ENCODE peak calls at places on chromosomes 12 and 14, in seven cellular contexts. V, W, R, I, G, H and T are unnamed samples.

GRCh38 chr12:8953773-8954402 is 4.4 kb upstream of the M6PR start:
- DNase-seq in G (no peak), V (no peak), H (no peak), R (no peak), W (no peak), I (no peak), T (no peak)

GRCh38 chr14:32028599-32028998 is 48.5 kb upstream of the ARHGAP5 start:
- DNase-seq in G (no peak), I (peak; percentile 56), W (no peak), H (no peak), V (peak; percentile 42), R (no peak), T (no peak)

GRCh38 chr12:56766535-56766934 is 3.4 kb downstream of the HSD17B6 start:
- DNase-seq in V (no peak), H (no peak), G (no peak), W (peak; percentile 70), I (no peak), R (no peak), T (no peak)

GRCh38 chr14:31154956-31155355 is 52.6 kb downstream of the HECTD1 start:
- DNase-seq in G (no peak), W (no peak), H (no peak), I (no peak), R (no peak), V (peak; percentile 63), T (no peak)

GRCh38 chr12:31756977-31757420 is 28.2 kb upstream of the AMN1 start:
- DNase-seq in R (no peak), H (no peak), G (no peak), W (no peak), I (no peak), V (peak; percentile 73), T (no peak)

GRCh38 chr12:122547330-122547729 is 20.3 kb downstream of the KNTC1 start:
- DNase-seq in W (no peak), R (no peak), V (peak; percentile 30), G (no peak), H (no peak), I (no peak), T (no peak)

GRCh38 chr12:51192284-51192671 is 19.3 kb upstream of the TFCP2 start:
- DNase-seq in W (no peak), I (no peak), R (no peak), G (no peak), V (no peak), H (no peak), T (no peak)

GRCh38 chr12:15274561-15274967 is 47.7 kb upstream of the PTPRO start:
- DNase-seq in V (peak; percentile 87), R (peak; percentile 59), W (no peak), I (no peak), G (no peak), H (no peak), T (no peak)

GRCh38 chr12:68223067-68223747 is 2.4 kb downstream of the IL26 start:
- DNase-seq in W (peak; percentile 71), G (peak; percentile 84), H (peak; percentile 54), I (peak; percentile 63), R (peak; percentile 82), V (peak; percentile 88), T (peak; percentile 77)

GRCh38 chr12:20696181-20696580 is 1.0 kb downstream of the SLCO1C1 start:
- DNase-seq in G (no peak), V (no peak), H (no peak), W (no peak), R (no peak), I (no peak), T (no peak)

GRCh38 chr12:76866146-76866545 is 12.7 kb downstream of the CSRP2 start:
- DNase-seq in G (no peak), I (no peak), R (no peak), W (no peak), V (no peak), H (no peak), T (no peak)